ENCODE peak calls at places on chromosomes 3 and 15, in five cellular contexts. S is fibroblast of mammary gland, G is GM23248, X is lower leg skin, Q is astrocyte of the spinal cord. O is an unnamed sample.
A peak's percentile ranks its signal among the peaks of the same experiment; 100 is the strongest.

GRCh38 chr3:32894977-32895376 is 56.5 kb upstream of the CCR4 start:
- DNase-seq in S (no peak), G (no peak), X (no peak), Q (no peak), O (no peak)

GRCh38 chr3:146817705-146818104 is 212.6 kb upstream of the PLSCR5 start:
- DNase-seq in S (peak; percentile 51), G (peak; percentile 72), X (no peak), Q (peak; percentile 88), O (peak; percentile 46)

GRCh38 chr3:21795152-21795837 is 44.3 kb upstream of the ZNF385D start:
- DNase-seq in S (no peak), G (peak; percentile 13), X (no peak), Q (no peak), O (no peak)

GRCh38 chr3:4752201-4753072 is 226.8 kb upstream of the BHLHE40 start:
- DNase-seq in S (no peak), G (peak; percentile 21), X (no peak), Q (no peak), O (peak; percentile 48)

GRCh38 chr3:57946970-57947381 is 61.2 kb upstream of the FLNB start:
- DNase-seq in S (no peak), G (no peak), X (no peak), Q (no peak), O (no peak)

GRCh38 chr3:73729969-73730440 is 105.3 kb upstream of the PDZRN3 start:
- DNase-seq in S (peak; percentile 20), G (no peak), X (no peak), Q (no peak), O (no peak)

GRCh38 chr3:100097919-100098896 is 16.1 kb downstream of the FILIP1L start:
- DNase-seq in S (no peak), G (no peak), X (no peak), Q (no peak), O (no peak)

GRCh38 chr3:19348929-19349564 is 200.7 kb downstream of the KCNH8 start:
- DNase-seq in S (peak; percentile 27), G (peak; percentile 54), X (no peak), Q (peak; percentile 9), O (peak; percentile 39)

GRCh38 chr15:62816342-62817059 is 226.0 kb upstream of the TPM1 start:
- DNase-seq in S (no peak), G (no peak), X (no peak), Q (no peak), O (no peak)

GRCh38 chr3:10641760-10642159 is 136.4 kb upstream of the ATP2B2 start:
- DNase-seq in S (no peak), G (no peak), X (no peak), Q (no peak), O (no peak)

GRCh38 chr3:168266335-168266734 is 170.6 kb upstream of the GOLIM4 start:
- DNase-seq in S (no peak), G (no peak), X (no peak), Q (no peak), O (no peak)

GRCh38 chr3:133393691-133394474 is 6.0 kb upstream of the BFSP2 start:
- DNase-seq in S (peak; percentile 28), G (peak; percentile 47), X (no peak), Q (peak; percentile 43), O (peak; percentile 25)

GRCh38 chr3:147616998-147617619 is 207.9 kb downstream of the ZIC1 start:
- DNase-seq in S (peak; percentile 40), G (peak; percentile 69), X (no peak), Q (peak; percentile 65), O (peak; percentile 33)

GRCh38 chr3:15377961-15378791 is 45.8 kb upstream of the SH3BP5 start:
- DNase-seq in S (peak; percentile 95), G (peak; percentile 99), X (peak; percentile 93), Q (peak; percentile 94), O (peak; percentile 98)

GRCh38 chr3:72070005-72070404 is 285.1 kb upstream of the PROK2 start:
- DNase-seq in S (no peak), G (no peak), X (no peak), Q (no peak), O (no peak)

GRCh38 chr3:195165790-195166189 is 105.2 kb downstream of the XXYLT1 start:
- DNase-seq in S (no peak), G (no peak), X (no peak), Q (no peak), O (no peak)

GRCh38 chr3:36700537-36701248 is 63.7 kb downstream of the DCLK3 start:
- DNase-seq in S (peak; percentile 80), G (peak; percentile 89), X (no peak), Q (peak; percentile 85), O (peak; percentile 83)

GRCh38 chr3:17985658-17986392 is 243.4 kb upstream of the TBC1D5 start:
- DNase-seq in S (no peak), G (no peak), X (no peak), Q (no peak), O (no peak)

GRCh38 chr15:42215854-42216829 is 8.0 kb upstream of the VPS39 start:
- DNase-seq in S (peak; percentile 9), G (peak; percentile 6), X (no peak), Q (no peak), O (peak; percentile 42)

GRCh38 chr15:38539008-38539343 is 25.6 kb downstream of the RASGRP1 start:
- DNase-seq in S (no peak), G (no peak), X (no peak), Q (no peak), O (no peak)

GRCh38 chr15:101006931-101007687 is 88.0 kb downstream of the LRRK1 start:
- DNase-seq in S (peak; percentile 81), G (peak; percentile 92), X (peak; percentile 84), Q (peak; percentile 80), O (peak; percentile 85)

GRCh38 chr3:126746395-126747177 is 42.5 kb downstream of the CHCHD6 start:
- DNase-seq in S (peak; percentile 45), G (peak; percentile 10), X (no peak), Q (peak; percentile 53), O (peak; percentile 68)

GRCh38 chr3:197750396-197750831 is 731 bp downstream of the FYTTD1 start:
- DNase-seq in S (peak; percentile 63), G (peak; percentile 92), X (peak; percentile 47), Q (peak; percentile 72), O (peak; percentile 73)

GRCh38 chr15:73065114-73065513 is 12.9 kb downstream of the NEO1 start:
- DNase-seq in S (no peak), G (no peak), X (no peak), Q (no peak), O (no peak)

GRCh38 chr3:14297784-14298236 is 104.6 kb upstream of the SLC6A6 start:
- DNase-seq in S (no peak), G (peak; percentile 23), X (peak; percentile 25), Q (peak; percentile 13), O (no peak)
- H3K4me3 ChIP-seq in S (no peak overlapping the region), G (no peak overlapping the region), X (no peak overlapping the region), Q (no peak overlapping the region), O (no peak overlapping the region)

DNA sequence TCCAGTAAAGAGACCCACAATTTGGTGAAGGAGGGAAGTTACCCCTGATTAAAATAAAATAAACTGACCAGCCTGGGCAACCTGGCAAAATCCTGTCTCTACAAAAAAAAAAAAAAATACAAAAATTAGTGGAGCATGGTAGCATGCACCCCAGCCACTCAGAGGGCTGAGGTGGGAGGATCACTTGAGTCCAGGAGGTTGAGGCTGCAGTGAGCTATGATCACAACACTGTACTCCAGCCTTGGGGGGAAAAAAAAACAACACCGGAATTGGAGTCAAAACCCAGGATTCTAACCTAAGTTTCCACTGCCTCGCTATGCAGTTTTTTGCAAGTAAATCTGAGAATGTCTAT is 22.5 kb downstream of the DCAF1 start:
- DNase-seq in S (no peak), G (no peak), X (no peak), Q (no peak), O (no peak)
- H3K4me3 ChIP-seq in S (no peak overlapping the region), G (no peak overlapping the region), X (no peak overlapping the region), Q (no peak overlapping the region), O (no peak overlapping the region)

GRCh38 chr3:46943237-46944187 is 33.0 kb downstream of the CCDC12 start:
- DNase-seq in S (no peak), G (no peak), X (no peak), Q (no peak), O (peak; percentile 41)

GRCh38 chr3:46939578-46940405 is 36.8 kb downstream of the CCDC12 start:
- DNase-seq in S (no peak), G (no peak), X (no peak), Q (no peak), O (no peak)

GRCh38 chr3:46944191-46944590 is 32.4 kb downstream of the CCDC12 start:
- DNase-seq in S (no peak), G (no peak), X (no peak), Q (no peak), O (no peak)

GRCh38 chr3:46942079-46942478 is 34.5 kb downstream of the CCDC12 start:
- DNase-seq in S (no peak), G (no peak), X (no peak), Q (no peak), O (no peak)

DNA sequence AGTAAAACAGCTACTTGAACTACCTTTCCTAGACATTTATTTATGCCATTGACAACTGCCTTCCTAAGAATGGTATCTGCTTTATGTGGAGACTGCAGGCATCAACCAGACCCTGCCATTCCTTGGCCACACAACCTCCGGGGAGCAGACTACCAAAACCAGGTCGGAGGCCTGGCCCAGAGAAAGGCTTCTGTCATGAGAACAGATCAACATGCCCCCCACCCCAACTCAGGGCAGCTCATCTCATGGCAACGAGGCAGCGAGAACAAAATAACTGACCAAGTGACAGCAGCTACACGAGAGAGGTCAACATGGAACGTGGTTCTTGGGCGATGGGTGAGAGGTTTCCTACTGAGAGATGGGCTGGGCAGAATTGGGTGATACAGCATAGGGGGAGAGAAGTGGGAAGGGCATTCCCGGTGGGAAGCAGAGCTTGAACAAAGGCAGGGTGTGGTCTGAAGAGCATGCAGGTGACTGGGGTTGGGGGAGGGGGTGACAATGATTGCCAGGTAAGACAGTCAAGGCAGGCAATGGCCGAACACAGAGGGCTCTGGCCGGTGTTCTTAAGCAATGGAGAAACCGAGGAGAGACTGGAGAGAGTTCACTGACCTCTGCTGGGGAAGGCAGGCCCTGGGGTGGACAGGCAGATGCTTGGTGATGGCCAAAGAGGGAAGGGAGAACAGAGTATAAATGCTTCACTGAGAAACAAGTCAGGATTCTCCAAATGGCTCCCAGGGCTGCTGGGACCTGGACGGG is 33.9 kb downstream of the CCDC12 start:
- DNase-seq in S (no peak), G (no peak), X (no peak), Q (no peak), O (no peak)
- H3K4me3 ChIP-seq in S (no peak overlapping the region), G (no peak overlapping the region), X (no peak overlapping the region), Q (no peak overlapping the region), O (no peak overlapping the region)

GRCh38 chr15:60917469-60918130 is 311.5 kb downstream of the RORA start:
- DNase-seq in S (peak; percentile 49), G (peak; percentile 51), X (peak; percentile 55), Q (no peak), O (peak; percentile 33)
- H3K4me3 ChIP-seq in S (no peak overlapping the region), G (peak overlapping the region; percentile 36), X (no peak overlapping the region), Q (no peak overlapping the region), O (no peak overlapping the region)